ENCODE peak calls at places on chromosomes 12 and 14, in four cellular contexts. W is tibial nerve, I is pancreas, A is psoas muscle. D is an unnamed sample.

GRCh38 chr12:108352591-108352990 is 13.5 kb upstream of the CMKLR1 start:
- DNase-seq in W (no peak), I (no peak), A (no peak), D (no peak)

GRCh38 chr14:85333313-85333712 is 196.6 kb upstream of the FLRT2 start:
- DNase-seq in W (no peak), I (no peak), A (no peak), D (peak; percentile 52)

GRCh38 chr14:22332671-22333407 is 256.2 kb downstream of the DAD1 start:
- DNase-seq in W (no peak), I (no peak), A (no peak), D (no peak)

GRCh38 chr14:91755560-91755959 is 23.7 kb upstream of the CATSPERB start:
- DNase-seq in W (no peak), I (no peak), A (no peak), D (no peak)

GRCh38 chr12:107912421-107913004 is 138.0 kb downstream of the ASCL4 start:
- DNase-seq in W (peak; percentile 18), I (peak; percentile 16), A (peak; percentile 56), D (peak; percentile 60)

GRCh38 chr12:81128930-81129554 is 51.2 kb downstream of the ACSS3 start:
- DNase-seq in W (no peak), I (peak; percentile 19), A (no peak), D (peak; percentile 79)

GRCh38 chr14:102264775-102265174 is 40.2 kb downstream of the MOK start:
- DNase-seq in W (no peak), I (no peak), A (no peak), D (no peak)

GRCh38 chr12:98227162-98227561 is 288.2 kb upstream of the TMPO start:
- DNase-seq in W (no peak), I (no peak), A (no peak), D (peak; percentile 53)

GRCh38 chr12:89151536-89151935 is 200.8 kb downstream of the DUSP6 start:
- DNase-seq in W (no peak), I (no peak), A (no peak), D (peak; percentile 54)

GRCh38 chr14:102215071-102215470 is 75.4 kb downstream of the WDR20 start:
- DNase-seq in W (peak; percentile 20), I (no peak), A (peak; percentile 55), D (no peak)

GRCh38 chr12:121955258-121956040 is 37.1 kb downstream of the CFAP251 start:
- DNase-seq in W (no peak), I (no peak), A (no peak), D (no peak)

GRCh38 chr12:19301223-19301622 is 138.1 kb upstream of the AEBP2 start:
- DNase-seq in W (no peak), I (no peak), A (no peak), D (peak; percentile 57)

GRCh38 chr12:50188875-50189575 is 21.9 kb upstream of the CERS5 start:
- DNase-seq in W (no peak), I (no peak), A (no peak), D (no peak)

GRCh38 chr14:91369628-91370445 is 47.8 kb downstream of the CCDC88C start:
- DNase-seq in W (no peak), I (peak; percentile 56), A (no peak), D (peak; percentile 71)

GRCh38 chr12:19465711-19466110 is 26.4 kb downstream of the AEBP2 start:
- DNase-seq in W (no peak), I (no peak), A (no peak), D (no peak)

GRCh38 chr12:47602949-47603558 is 102.8 kb downstream of the RPAP3 start:
- DNase-seq in W (no peak), I (no peak), A (no peak), D (no peak)

GRCh38 chr12:990308-990648 is 745 bp upstream of the ERC1 start:
- DNase-seq in W (peak; percentile 30), I (peak; percentile 61), A (peak; percentile 84), D (peak; percentile 67)

GRCh38 chr14:29458547-29458946 is 469.1 kb downstream of the PRKD1 start:
- DNase-seq in W (no peak), I (no peak), A (no peak), D (no peak)

GRCh38 chr14:68210729-68211299 is 391.2 kb downstream of the RAD51B start:
- DNase-seq in W (no peak), I (no peak), A (no peak), D (no peak)

GRCh38 chr14:56452989-56453388 is 126.6 kb upstream of the TMEM260 start:
- DNase-seq in W (no peak), I (no peak), A (no peak), D (no peak)

GRCh38 chr12:76199808-76200207 is 115.3 kb upstream of the NAP1L1 start:
- DNase-seq in W (no peak), I (no peak), A (no peak), D (peak; percentile 9)

GRCh38 chr12:39772708-39773665 is 153.4 kb upstream of the ABCD2 start:
- DNase-seq in W (no peak), I (no peak), A (no peak), D (no peak)

GRCh38 chr14:79405511-79405910 is 805.8 kb downstream of the DIO2 start:
- DNase-seq in W (no peak), I (no peak), A (no peak), D (no peak)

GRCh38 chr14:68694516-68695235 is 98.2 kb downstream of the ZFP36L1 start:
- DNase-seq in W (no peak), I (no peak), A (no peak), D (no peak)

GRCh38 chr12:113072136-113072535 is 15.6 kb downstream of the DTX1 start:
- DNase-seq in W (no peak), I (no peak), A (no peak), D (no peak)

GRCh38 chr12:65886996-65887395 is 62.7 kb downstream of the HMGA2 start:
- DNase-seq in W (no peak), I (no peak), A (no peak), D (no peak)

GRCh38 chr14:65290830-65291229 is 121.7 kb upstream of the FUT8 start:
- DNase-seq in W (no peak), I (no peak), A (no peak), D (peak; percentile 13)

GRCh38 chr14:22824711-22825359 is 4.9 kb upstream of the MRPL52 start:
- DNase-seq in W (no peak), I (no peak), A (no peak), D (no peak)

GRCh38 chr12:124949779-124950728 is 35.6 kb upstream of the UBC start:
- DNase-seq in W (no peak), I (no peak), A (peak; percentile 50), D (no peak)

GRCh38 chr12:124946440-124946793 is 32.0 kb upstream of the UBC start:
- DNase-seq in W (no peak), I (no peak), A (no peak), D (no peak)

GRCh38 chr12:124947561-124948398 is 33.3 kb upstream of the UBC start:
- DNase-seq in W (no peak), I (no peak), A (no peak), D (no peak)

GRCh38 chr12:124949066-124949465 is 34.6 kb upstream of the UBC start:
- DNase-seq in W (no peak), I (no peak), A (no peak), D (no peak)

DNA sequence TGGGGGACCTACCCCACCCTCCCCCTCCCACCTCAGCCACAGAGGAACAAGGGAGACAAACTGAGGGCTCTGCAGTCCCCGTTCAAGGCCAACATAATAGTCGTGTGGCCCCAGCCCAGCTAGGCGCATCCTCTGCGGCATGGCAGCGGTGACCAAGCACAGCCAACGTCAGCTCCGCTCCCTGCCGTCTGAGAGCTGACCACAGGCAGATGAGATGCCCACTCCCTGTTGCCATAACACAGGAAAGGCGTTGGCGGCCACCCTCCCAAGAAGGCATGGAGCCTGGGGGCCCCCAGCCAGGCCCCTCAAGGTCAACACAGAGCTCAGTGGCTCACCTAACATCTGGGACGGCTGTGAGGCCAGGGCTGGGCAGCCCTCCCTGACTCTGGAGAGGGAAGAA is 32.6 kb upstream of the UBC start:
- DNase-seq in W (no peak), I (no peak), A (no peak), D (no peak)
- H3K36me3 ChIP-seq in W (peaks cover 14% of the 10 kb centered on the region), I (peaks cover 41% of the 10 kb centered on the region), A (peaks cover 77% of the 10 kb centered on the region), D (peaks cover 6% of the 10 kb centered on the region)

DNA sequence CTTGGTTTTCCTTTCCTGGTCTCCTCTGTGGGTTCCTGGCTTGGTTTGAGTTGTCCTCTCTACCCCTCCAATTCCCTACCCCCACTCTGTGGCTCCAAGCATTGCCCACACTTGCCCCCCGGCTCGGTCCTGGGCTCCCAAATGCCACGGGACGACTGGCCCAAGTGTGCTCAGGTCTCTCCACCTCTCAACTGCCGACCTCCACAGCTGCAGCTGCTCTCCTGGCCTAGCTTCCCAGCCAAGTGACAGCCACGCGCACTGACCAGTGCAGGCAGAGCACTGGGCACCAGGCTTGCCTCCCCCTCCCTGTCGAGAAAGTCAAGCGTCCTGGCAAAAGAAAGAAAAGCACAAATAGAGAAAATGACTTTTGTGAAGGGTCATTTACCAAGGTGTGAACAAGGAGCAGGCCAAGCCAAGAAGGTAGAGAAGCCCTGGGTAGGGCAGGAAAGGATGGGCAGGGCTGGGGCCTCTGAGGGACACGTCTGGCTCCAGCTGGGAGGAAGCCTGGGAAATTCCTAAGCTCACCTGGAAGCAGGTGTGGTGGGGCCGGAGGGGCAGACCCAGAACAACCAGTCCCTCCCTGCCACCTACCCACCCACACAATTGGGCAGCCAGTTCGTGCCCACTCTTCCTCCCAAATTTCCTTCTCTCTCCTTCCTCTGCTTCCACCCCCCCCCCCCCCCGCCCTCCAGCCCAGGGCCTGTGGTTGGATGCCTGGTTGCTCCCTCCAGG is 1.8 kb upstream of the CEP170B start:
- DNase-seq in W (no peak), I (no peak), A (peak; percentile 40), D (no peak)
- H3K27ac ChIP-seq in W (peak overlapping the region; percentile 71), I (no peak overlapping the region), A (no peak overlapping the region), D (no peak overlapping the region)

GRCh38 chr14:72741836-72742681 is 151.8 kb downstream of the DPF3 start:
- DNase-seq in W (no peak), I (no peak), A (no peak), D (no peak)
- H3K27me3 ChIP-seq in W (no peaks in the 10 kb centered on the region), I (no peaks in the 10 kb centered on the region), A (no peaks in the 10 kb centered on the region), D (no peaks in the 10 kb centered on the region)

DNA sequence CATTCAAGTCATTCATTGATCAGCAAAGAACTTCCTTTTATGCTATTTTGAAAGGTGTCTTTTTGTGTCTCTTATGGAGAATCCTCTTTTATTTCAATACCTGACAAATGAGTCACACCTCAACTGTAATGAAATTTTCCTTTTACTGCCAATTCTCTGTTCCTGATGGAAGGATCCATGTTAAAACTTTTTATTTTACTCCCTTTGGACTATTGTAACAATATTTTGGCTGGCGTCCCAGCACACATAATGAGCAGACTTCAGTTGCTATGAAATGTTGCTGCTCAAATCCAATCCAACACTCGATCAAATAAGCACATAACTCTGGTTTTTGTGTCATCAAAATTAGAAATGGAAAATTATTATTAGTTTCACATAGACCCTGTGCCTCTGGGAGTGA is 21.9 kb upstream of the SLC15A5 start:
- DNase-seq in W (peak; percentile 68), I (no peak), A (no peak), D (no peak)
- H3K36me3 ChIP-seq in W (no peaks in the 10 kb centered on the region), I (no peaks in the 10 kb centered on the region), A (no peaks in the 10 kb centered on the region), D (no peaks in the 10 kb centered on the region)

DNA sequence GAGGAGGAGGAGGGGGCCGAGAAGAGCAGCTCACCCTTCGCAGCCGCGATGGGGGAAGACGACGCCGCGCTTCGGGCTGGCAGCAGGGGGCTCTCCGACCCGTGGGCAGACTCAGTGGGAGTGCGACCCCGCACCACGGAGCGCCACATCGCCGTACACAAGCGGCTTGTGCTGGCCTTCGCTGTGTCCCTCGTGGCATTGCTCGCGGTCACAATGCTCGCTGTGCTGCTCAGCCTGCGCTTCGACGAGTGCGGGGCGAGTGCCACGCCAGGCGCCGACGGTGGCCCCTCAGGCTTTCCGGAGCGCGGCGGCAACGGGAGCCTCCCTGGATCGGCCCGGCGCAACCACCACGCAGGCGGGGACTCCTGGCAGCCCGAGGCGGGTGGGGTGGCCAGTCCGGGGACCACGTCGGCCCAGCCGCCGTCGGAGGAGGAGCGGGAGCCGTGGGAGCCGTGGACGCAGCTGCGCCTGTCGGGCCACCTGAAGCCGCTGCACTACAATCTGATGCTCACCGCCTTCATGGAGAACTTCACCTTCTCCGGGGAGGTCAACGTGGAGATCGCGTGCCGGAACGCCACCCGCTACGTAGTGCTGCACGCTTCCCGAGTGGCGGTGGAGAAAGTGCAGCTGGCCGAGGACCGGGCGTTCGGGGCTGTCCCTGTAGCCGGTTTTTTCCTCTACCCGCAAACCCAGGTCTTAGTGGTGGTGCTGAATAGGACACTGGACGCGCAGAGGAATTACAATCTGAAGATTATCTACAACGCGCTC is 745 bp downstream of the TRHDE start:
- DNase-seq in W (no peak), I (peak; percentile 28), A (peak; percentile 60), D (peak; percentile 54)
- H3K27ac ChIP-seq in W (no peak overlapping the region), I (peak overlapping the region; percentile 77), A (peak overlapping the region; percentile 65), D (peak overlapping the region; percentile 87)

D was measured in A673.